ENCODE peak calls at places on chromosome 21, in nine cellular contexts. A is stimulated activated CD4-positive, alpha-beta T cell treated with anti-CD3 and anti-CD28 coated beads, Interleukin-12 subunit alpha, Interleukin-12 subunit beta, amount 100 ng/mL, for 24 hours; C is NCI-H510A treated with DMSO at 0.1 percent for 48 hours; Z is BJ; M is H7; G is lung microvascular endothelial cell; Q is cardiac muscle cell; V is activated CD4-positive, alpha-beta T cell treated with anti-CD3 and anti-CD28 coated beads, Interleukin-2, amount 10 ng/mL, durations not matched to agents 7 days and 5 days; N is GM04503. U is an unnamed sample.

GRCh38 chr21:20443558-20444155 is 554.6 kb upstream of the NCAM2 start:
- DNase-seq in M (peak), C (no peak), A (no peak), G (no peak), Z (no peak), N (no peak), Q (no peak), V (no peak), U (peak)

GRCh38 chr21:43306911-43307676 is 119.8 kb downstream of the SIK1 start:
- DNase-seq in Q (no peak), M (no peak), N (no peak), G (no peak), A (no peak), V (no peak), Z (no peak), C (peak), U (peak)

GRCh38 chr21:22225299-22225698 is 1227.1 kb downstream of the NCAM2 start:
- DNase-seq in N (no peak), G (no peak), M (no peak), A (no peak), C (no peak), Q (no peak), Z (no peak), V (no peak), U (no peak)

GRCh38 chr21:16533692-16534407 is 804.1 kb downstream of the USP25 start:
- DNase-seq in V (no peak), G (no peak), Z (no peak), Q (no peak), N (no peak), A (no peak), C (no peak), M (no peak), U (no peak)

GRCh38 chr21:42164064-42164789 is 54.7 kb upstream of the ABCG1 start:
- DNase-seq in Z (no peak), G (peak), M (peak), N (no peak), Q (peak), V (peak), C (peak), A (peak), U (peak)

GRCh38 chr21:35924714-35925301 is 135.5 kb downstream of the SETD4 start:
- DNase-seq in V (no peak), C (no peak), N (no peak), A (no peak), G (peak), Q (peak), Z (peak), M (no peak), U (no peak)

GRCh38 chr21:38806153-38806941 is 618 bp downstream of the ETS2 start:
- DNase-seq in Z (no peak), C (no peak), V (peak), N (no peak), G (peak), A (no peak), M (peak), Q (no peak), U (no peak)

GRCh38 chr21:41932191-41932575 is 21.6 kb downstream of the C2CD2 start:
- DNase-seq in M (no peak), Q (peak), Z (peak), A (no peak), G (peak), C (no peak), V (no peak), N (peak), U (no peak)

GRCh38 chr21:17903029-17903806 is 84.1 kb upstream of the C21orf91 start:
- DNase-seq in A (no peak), G (peak), N (no peak), Q (peak), C (peak), V (no peak), Z (no peak), M (peak), U (peak)

GRCh38 chr21:31721381-31721780 is 10.5 kb downstream of the SCAF4 start:
- DNase-seq in G (no peak), N (no peak), V (no peak), C (no peak), Q (no peak), M (no peak), Z (no peak), A (no peak), U (no peak)

GRCh38 chr21:14617836-14618235 is 71.7 kb upstream of the SAMSN1 start:
- DNase-seq in Z (no peak), M (no peak), A (no peak), G (no peak), Q (peak), C (no peak), V (no peak), N (no peak), U (peak)

GRCh38 chr21:40404319-40404906 is 442.5 kb downstream of the DSCAM start:
- DNase-seq in M (no peak), Z (no peak), V (no peak), C (peak), Q (no peak), N (no peak), G (no peak), A (no peak), U (no peak)

GRCh38 chr21:45072963-45073300 is 1.4 kb upstream of the ADARB1 start:
- DNase-seq in A (no peak), M (peak), N (no peak), Z (no peak), V (no peak), C (no peak), Q (no peak), G (no peak), U (no peak)

GRCh38 chr21:29360799-29361765 is 62.4 kb downstream of the BACH1 start:
- DNase-seq in Z (no peak), G (peak), Q (no peak), A (no peak), C (peak), M (no peak), N (no peak), V (peak), U (no peak)

GRCh38 chr21:44982558-44983244 is 42.9 kb downstream of the SLX9 start:
- DNase-seq in A (no peak), V (no peak), C (no peak), G (peak), N (no peak), Z (no peak), M (no peak), Q (peak), U (no peak)

U was measured in MM.1S.